ENCODE peak calls at places on chromosomes 1 and 21, in ten cellular contexts. E is left ventricle myocardium inferior, D is MCF 10A, O is fibroblast of lung, Y is right atrium auricular region, P is GM12865, V is lower leg skin, I is astrocyte of the spinal cord, S is Caco-2, T is ovary. W is an unnamed sample.

GRCh38 chr1:8858888-8859706 is 19.4 kb downstream of the ENO1 start:
- DNase-seq in P (peak; percentile 72), S (peak; percentile 68), D (peak; percentile 65), V (no peak), O (peak; percentile 53), I (peak; percentile 75), E (no peak), T (no peak), Y (peak; percentile 68), W (peak; percentile 44)

GRCh38 chr1:3007298-3008147 is 13.7 kb upstream of the ACTRT2 start:
- DNase-seq in D (no peak), P (no peak), I (no peak), T (no peak), O (no peak), V (no peak), E (no peak), S (no peak), Y (no peak), W (no peak)

GRCh38 chr1:66535853-66536252 is 1.9 kb downstream of the SGIP1 start:
- DNase-seq in E (no peak), S (no peak), O (no peak), D (no peak), V (no peak), T (no peak), P (no peak), I (no peak), Y (no peak), W (no peak)

GRCh38 chr1:64669098-64669675 is 75.7 kb upstream of the RAVER2 start:
- DNase-seq in O (peak; percentile 72), E (no peak), P (no peak), V (no peak), D (no peak), T (no peak), I (no peak), S (no peak), Y (no peak), W (no peak)

GRCh38 chr1:214367841-214368240 is 86.9 kb downstream of the SMYD2 start:
- DNase-seq in T (no peak), D (no peak), Y (no peak), S (no peak), I (no peak), O (no peak), V (no peak), P (no peak), E (no peak), W (no peak)

GRCh38 chr1:115641762-115642167 is at the start of gene VANGL1:
- DNase-seq in O (peak; percentile 71), V (peak; percentile 41), I (peak; percentile 63), T (peak; percentile 78), P (peak; percentile 83), E (peak; percentile 79), Y (no peak), D (peak; percentile 70), S (peak; percentile 71), W (peak; percentile 78)

GRCh38 chr1:207672525-207673130 is 27.7 kb downstream of the CR1L start:
- DNase-seq in O (peak; percentile 34), P (peak; percentile 65), I (peak; percentile 14), V (no peak), E (no peak), D (peak; percentile 86), T (no peak), Y (no peak), S (peak; percentile 43), W (peak; percentile 53)

GRCh38 chr1:237562247-237562823 is 328.4 kb downstream of the ZP4 start:
- DNase-seq in I (peak; percentile 70), D (peak; percentile 89), P (peak; percentile 71), Y (no peak), E (no peak), S (peak; percentile 55), V (no peak), O (peak; percentile 49), T (no peak), W (peak; percentile 18)

GRCh38 chr21:27476696-27477095 is 509.8 kb upstream of the ADAMTS5 start:
- DNase-seq in S (no peak), O (peak; percentile 11), D (peak; percentile 5), T (no peak), E (no peak), I (peak; percentile 59), V (no peak), P (no peak), Y (no peak), W (no peak)

GRCh38 chr1:224747578-224747977 is 131.5 kb downstream of the CNIH3 start:
- DNase-seq in O (peak; percentile 76), V (no peak), Y (no peak), P (peak; percentile 79), S (no peak), D (peak; percentile 92), E (no peak), I (peak; percentile 56), T (no peak), W (no peak)

GRCh38 chr1:29706936-29707335 is 470.6 kb downstream of the PTPRU start:
- DNase-seq in V (no peak), S (peak; percentile 7), P (peak; percentile 46), D (peak; percentile 70), O (peak; percentile 69), Y (no peak), I (peak; percentile 64), T (no peak), E (no peak), W (peak; percentile 69)
- TF ChIP-seq CTCF in V (no peak), S (no peak), P (peak; percentile 43), D (peak; percentile 62), O (peak; percentile 37), Y (peak; percentile 47), I (peak; percentile 74), T (no peak), E (peak; percentile 20), W (no peak)

DNA sequence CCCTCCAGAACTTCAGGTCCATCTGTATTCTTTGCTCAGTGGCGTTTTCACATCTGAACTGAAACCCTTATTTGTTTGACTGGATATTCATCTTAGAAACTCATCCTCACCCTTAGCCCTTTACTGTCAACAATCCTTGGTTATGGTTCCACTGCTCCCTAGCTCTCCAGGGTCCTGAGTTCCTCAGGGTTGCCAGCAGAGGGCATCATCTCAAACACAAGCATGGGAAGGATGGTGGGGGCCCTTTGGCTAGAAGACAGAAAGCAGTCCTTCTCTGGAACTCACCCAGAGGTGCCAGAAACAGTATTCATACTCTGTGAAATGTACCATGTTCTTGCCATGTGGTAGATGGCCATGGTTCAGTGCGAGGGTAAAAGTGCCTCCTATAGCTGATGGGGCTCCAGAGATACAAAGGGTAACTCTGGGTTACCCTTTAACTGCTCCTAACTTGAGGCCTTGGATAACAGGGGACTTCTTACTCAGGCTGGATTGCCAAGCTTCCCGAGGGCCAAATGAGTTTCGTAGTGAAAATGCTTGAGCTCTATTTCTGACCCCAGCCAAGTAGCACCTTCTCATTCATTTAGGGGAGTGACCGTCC is 11.3 kb downstream of the NCSTN start:
- DNase-seq in I (peak; percentile 22), P (peak; percentile 35), O (peak; percentile 14), T (no peak), V (no peak), D (peak; percentile 39), S (peak; percentile 37), Y (peak; percentile 43), E (no peak), W (peak; percentile 53)
- TF ChIP-seq CTCF in I (peak; percentile 72), P (peak; percentile 48), O (peak; percentile 35), T (no peak), V (no peak), D (peak; percentile 46), S (peak; percentile 63), Y (peak; percentile 37), E (peak; percentile 53), W (peak; percentile 61)

GRCh38 chr1:41927118-41927517 is 8.4 kb upstream of the HIVEP3 start:
- DNase-seq in V (no peak), I (no peak), D (no peak), Y (no peak), P (no peak), O (no peak), T (no peak), E (no peak), S (no peak), W (no peak)

GRCh38 chr1:41919764-41920397 is 1.2 kb upstream of the HIVEP3 start:
- DNase-seq in I (no peak), T (no peak), V (no peak), D (no peak), Y (peak; percentile 78), S (no peak), O (peak; percentile 57), P (peak; percentile 85), E (peak; percentile 55), W (peak; percentile 83)

GRCh38 chr1:41924911-41925310 is 6.2 kb upstream of the HIVEP3 start:
- DNase-seq in T (no peak), I (no peak), Y (no peak), S (no peak), D (no peak), P (no peak), E (no peak), V (no peak), O (no peak), W (no peak)

GRCh38 chr1:41920658-41921057 is 1.9 kb upstream of the HIVEP3 start:
- DNase-seq in D (peak; percentile 32), Y (no peak), I (peak; percentile 68), P (no peak), V (no peak), E (no peak), T (no peak), O (peak; percentile 83), S (no peak), W (no peak)

DNA sequence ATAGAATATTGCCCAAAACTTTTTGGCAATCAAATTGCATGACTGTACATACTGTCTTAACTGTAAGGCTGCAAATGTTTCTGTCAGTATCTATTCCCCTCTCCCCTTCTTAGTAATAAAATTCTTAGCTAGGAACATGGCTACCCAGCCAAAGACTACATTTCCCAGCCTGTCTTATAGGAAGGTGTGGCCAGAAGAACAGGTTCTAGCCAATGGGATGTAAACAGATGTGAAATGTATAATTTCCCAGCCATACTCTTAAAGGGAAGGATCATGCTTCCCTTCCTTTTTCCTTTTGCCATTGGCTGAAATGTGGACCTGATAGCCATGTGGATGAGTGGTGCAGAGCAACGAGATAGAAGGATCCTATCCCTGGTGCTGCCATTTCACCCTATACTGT is 7.0 kb upstream of the HIVEP3 start:
- DNase-seq in T (no peak), E (no peak), O (no peak), S (no peak), V (no peak), I (peak; percentile 12), D (no peak), P (no peak), Y (no peak), W (no peak)
- TF ChIP-seq CTCF in T (no peak), E (no peak), O (no peak), S (no peak), V (no peak), I (no peak), D (no peak), P (no peak), Y (no peak), W (no peak)

DNA sequence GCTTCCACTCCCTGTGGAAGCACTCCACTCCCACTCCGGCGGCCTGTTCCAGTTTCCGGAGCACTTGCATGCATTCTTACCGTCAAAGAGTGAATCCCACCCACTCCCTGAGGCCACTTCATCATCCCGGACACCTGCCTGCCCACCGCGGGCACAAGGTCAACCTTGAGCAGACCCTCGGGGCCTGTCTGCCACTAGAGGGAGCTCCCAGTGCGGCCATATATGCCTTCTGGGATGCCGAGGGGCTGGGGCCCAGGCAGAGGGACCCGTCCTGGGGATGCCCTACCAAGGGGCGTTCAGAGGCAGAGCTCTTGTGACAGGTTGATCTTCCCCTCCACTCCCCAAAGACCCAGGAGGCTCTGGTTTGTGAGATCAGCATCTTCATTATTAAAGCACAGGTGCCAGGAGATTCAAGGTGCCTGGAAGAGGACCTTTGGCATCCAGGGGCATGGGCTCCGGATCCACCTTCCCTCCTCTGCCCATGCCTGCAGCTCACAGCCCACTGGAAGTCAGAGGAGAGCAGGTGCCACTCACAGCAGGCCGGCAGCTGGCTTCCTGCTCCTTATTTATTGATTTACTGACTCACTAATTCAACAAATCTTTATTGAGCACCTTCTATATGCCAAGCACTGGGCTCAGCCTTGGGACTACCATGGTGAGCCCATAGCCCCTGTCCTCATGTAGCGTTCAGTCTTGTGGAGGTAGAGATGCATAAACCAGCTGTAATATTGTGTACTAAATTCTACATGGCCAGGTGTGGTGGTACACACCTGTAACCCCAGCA is 47.3 kb downstream of the UBIAD1 start:
- DNase-seq in P (peak; percentile 49), T (no peak), E (no peak), D (peak; percentile 11), S (peak; percentile 44), V (no peak), Y (no peak), I (no peak), O (no peak), W (peak; percentile 8)
- TF ChIP-seq CTCF in P (peak; percentile 78), T (no peak), E (peak; percentile 59), D (peak; percentile 39), S (peak; percentile 58), V (no peak), Y (peak; percentile 46), I (peak; percentile 54), O (peak; percentile 30), W (peak; percentile 32)